ENCODE peak calls at places on chromosomes 13 and 19, in seven cellular contexts. E is colonic mucosa, G is heart right ventricle, J is B cell, D is A549, M is fibroblast of lung, X is fibroblast of pulmonary artery. T is an unnamed sample.

GRCh38 chr19:52993342-52994178 is 20.2 kb upstream of the ERVV-1 start:
- DNase-seq in E (peak), G (peak), J (peak), D (peak), M (peak), X (peak), T (peak)

GRCh38 chr19:50932018-50932689 is 20.7 kb downstream of the KLK5 start:
- DNase-seq in E (no peak), G (no peak), J (no peak), D (no peak), M (no peak), X (no peak), T (no peak)

GRCh38 chr13:31045621-31046081 is 113.2 kb downstream of the TEX26 start:
- DNase-seq in E (peak), G (peak), J (no peak), D (peak), M (peak), X (peak), T (no peak)

GRCh38 chr13:35891973-35892441 is 239.2 kb downstream of the DCLK1 start:
- DNase-seq in E (no peak), G (no peak), J (no peak), D (peak), M (no peak), X (peak), T (no peak)

GRCh38 chr13:75715598-75716523 is 79.7 kb downstream of the LMO7 start:
- DNase-seq in E (no peak), G (no peak), J (no peak), D (no peak), M (peak), X (peak), T (no peak)

GRCh38 chr13:112222971-112223370 is 153.2 kb upstream of the SPACA7 start:
- DNase-seq in E (no peak), G (no peak), J (no peak), D (no peak), M (no peak), X (no peak), T (no peak)

GRCh38 chr19:38032151-38032550 is 125.1 kb downstream of the SIPA1L3 start:
- DNase-seq in E (no peak), G (no peak), J (no peak), D (no peak), M (no peak), X (peak), T (no peak)

GRCh38 chr19:10353793-10354391 is 14.5 kb upstream of the ICAM3 start:
- DNase-seq in E (no peak), G (peak), J (no peak), D (peak), M (peak), X (peak), T (no peak)

GRCh38 chr19:12695514-12695913 is 917 bp downstream of the FBXW9 start:
- DNase-seq in E (no peak), G (no peak), J (no peak), D (no peak), M (no peak), X (no peak), T (no peak)

GRCh38 chr19:3378352-3379146 is 12.2 kb downstream of the NFIC start:
- DNase-seq in E (no peak), G (no peak), J (no peak), D (no peak), M (no peak), X (no peak), T (no peak)

GRCh38 chr19:1052349-1052967 is 12.6 kb downstream of the ABCA7 start:
- DNase-seq in E (no peak), G (no peak), J (no peak), D (no peak), M (no peak), X (no peak), T (no peak)

GRCh38 chr19:3276341-3276799 is 51.9 kb downstream of the CELF5 start:
- DNase-seq in E (peak), G (no peak), J (peak), D (peak), M (no peak), X (no peak), T (peak)

GRCh38 chr13:59607172-59607571 is 556.6 kb downstream of the DIAPH3 start:
- DNase-seq in E (no peak), G (no peak), J (no peak), D (no peak), M (no peak), X (no peak), T (no peak)

GRCh38 chr19:42081584-42082258 is 5.8 kb downstream of the ZNF574 start:
- DNase-seq in E (peak), G (no peak), J (no peak), D (peak), M (peak), X (peak), T (no peak)

GRCh38 chr19:31378404-31378803 is 29.2 kb upstream of the TSHZ3 start:
- DNase-seq in E (peak), G (peak), J (no peak), D (peak), M (peak), X (peak), T (no peak)

GRCh38 chr19:39847525-39847924 is 1.3 kb upstream of the FBL start:
- DNase-seq in E (no peak), G (no peak), J (no peak), D (no peak), M (no peak), X (no peak), T (no peak)

GRCh38 chr19:16889429-16889882 is 657 bp downstream of the F2RL3 start:
- DNase-seq in E (no peak), G (peak), J (no peak), D (no peak), M (no peak), X (no peak), T (no peak)

GRCh38 chr13:74056829-74057564 is 77.2 kb downstream of the KLF12 start:
- DNase-seq in E (no peak), G (peak), J (no peak), D (no peak), M (no peak), X (no peak), T (no peak)

GRCh38 chr19:49852631-49853126 is 1.7 kb downstream of the PTOV1 start:
- DNase-seq in E (no peak), G (no peak), J (no peak), D (no peak), M (no peak), X (no peak), T (no peak)

GRCh38 chr19:46890423-46891170 is 29.8 kb downstream of the ARHGAP35 start:
- DNase-seq in E (peak), G (no peak), J (no peak), D (peak), M (peak), X (peak), T (no peak)
- TF ChIP-seq CTCF in E (no peak), G (no peak), J (no peak), D (no peak), M (no peak), X (no peak), T (no peak)

GRCh38 chr13:19181021-19181620 is 503 bp downstream of the TUBA3C start:
- DNase-seq in E (no peak), G (no peak), J (no peak), D (no peak), M (no peak), X (no peak), T (no peak)
- TF ChIP-seq CTCF in E (no peak), G (no peak), J (no peak), D (no peak), M (no peak), X (no peak), T (no peak)

GRCh38 chr13:21675095-21676007 is 4.5 kb downstream of the FGF9 start:
- DNase-seq in E (peak), G (peak), J (peak), D (no peak), M (no peak), X (no peak), T (peak)

GRCh38 chr13:21671793-21672680 is 1.2 kb downstream of the FGF9 start:
- DNase-seq in E (no peak), G (no peak), J (no peak), D (no peak), M (no peak), X (no peak), T (no peak)

GRCh38 chr13:21674271-21675009 is 3.6 kb downstream of the FGF9 start:
- DNase-seq in E (peak), G (peak), J (peak), D (no peak), M (no peak), X (no peak), T (no peak)

GRCh38 chr13:21672811-21673591 is 2.1 kb downstream of the FGF9 start:
- DNase-seq in E (peak), G (no peak), J (no peak), D (no peak), M (no peak), X (no peak), T (no peak)

DNA sequence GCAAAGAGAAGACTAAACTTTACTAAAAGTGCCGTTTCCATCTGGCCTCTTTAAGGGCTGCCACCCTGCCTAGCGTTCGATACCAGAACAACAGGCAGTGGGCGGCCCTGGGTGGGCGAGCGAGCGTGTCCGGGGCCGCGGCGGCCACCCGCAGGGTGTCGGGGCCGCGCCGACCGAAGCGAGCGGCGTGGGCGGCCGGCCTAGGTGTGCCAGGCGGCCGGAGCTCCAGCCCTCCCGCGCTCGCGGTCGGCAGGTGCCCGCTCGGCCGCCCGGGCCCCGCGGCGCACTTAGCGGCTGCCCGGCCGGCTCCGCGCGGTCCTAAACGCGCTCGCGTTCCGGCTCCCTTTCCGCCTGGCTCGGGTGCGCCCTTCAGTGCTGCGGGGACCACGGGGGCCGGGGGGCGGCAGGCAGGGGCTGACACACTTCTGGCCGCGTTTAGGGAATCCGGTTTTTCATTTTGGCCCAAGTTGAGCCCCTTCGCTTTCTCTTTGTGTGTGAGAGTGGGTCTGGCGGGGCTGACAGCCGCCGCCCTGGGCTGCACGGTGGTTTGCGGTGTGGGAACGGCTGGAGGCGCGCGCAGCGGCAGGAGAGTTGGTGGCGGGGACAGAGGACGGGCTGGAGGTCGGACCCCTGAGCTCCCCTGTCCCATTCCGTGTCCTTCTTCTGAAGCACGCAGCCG is 2.9 kb downstream of the FGF9 start:
- DNase-seq in E (peak), G (no peak), J (peak), D (peak), M (peak), X (peak), T (peak)
- TF ChIP-seq CTCF in E (no peak), G (no peak), J (no peak), D (no peak), M (no peak), X (no peak), T (no peak)

DNA sequence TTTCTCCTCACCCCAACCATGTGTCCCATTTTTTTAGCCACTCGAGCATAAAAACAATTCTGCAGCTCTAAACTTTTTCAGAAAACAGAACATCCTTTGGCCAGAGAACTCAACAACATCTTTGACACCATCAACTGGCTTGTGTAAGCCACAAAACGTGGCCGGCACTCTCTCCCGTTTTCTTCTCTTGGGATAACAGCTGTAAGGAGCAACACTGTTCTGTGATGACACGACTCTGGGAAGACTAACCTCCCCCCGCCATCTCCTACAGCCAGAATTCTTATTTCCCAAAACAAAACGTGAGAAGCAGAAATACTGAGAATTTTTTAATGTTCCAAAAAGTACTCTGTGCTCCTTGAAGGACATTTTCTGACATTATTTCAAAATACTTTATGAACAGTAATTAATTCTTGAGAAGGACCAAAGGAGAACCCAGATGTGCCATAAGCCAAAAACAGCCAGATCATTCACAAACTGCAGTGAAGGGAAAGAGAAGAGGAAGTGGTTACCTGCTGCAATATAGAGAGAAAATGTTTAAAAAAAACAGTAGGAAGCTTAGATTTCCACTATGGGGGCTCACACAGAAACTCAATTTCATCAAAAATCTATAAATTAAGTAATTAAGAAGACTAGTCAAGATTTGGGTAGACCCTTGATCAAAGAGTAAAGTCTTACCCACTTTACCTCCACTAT is 25.8 kb downstream of the COL4A1 start:
- DNase-seq in E (no peak), G (no peak), J (no peak), D (no peak), M (no peak), X (no peak), T (no peak)
- TF ChIP-seq CTCF in E (no peak), G (no peak), J (no peak), D (no peak), M (no peak), X (no peak), T (no peak)

GRCh38 chr13:44978328-44978727 is 10.9 kb downstream of the NUFIP1 start:
- DNase-seq in E (no peak), G (no peak), J (no peak), D (no peak), M (no peak), X (no peak), T (no peak)
- TF ChIP-seq CTCF in E (no peak), G (no peak), J (no peak), D (no peak), M (no peak), X (no peak), T (no peak)

GRCh38 chr19:35231956-35232746 is 3.6 kb upstream of the FAM187B start:
- DNase-seq in E (no peak), G (no peak), J (no peak), D (no peak), M (no peak), X (no peak), T (peak)

GRCh38 chr19:35240322-35240721 is 8.5 kb upstream of the LSR start:
- DNase-seq in E (peak), G (no peak), J (peak), D (no peak), M (no peak), X (no peak), T (no peak)

GRCh38 chr19:35232912-35233311 is 4.4 kb upstream of the FAM187B start:
- DNase-seq in E (no peak), G (no peak), J (no peak), D (no peak), M (no peak), X (no peak), T (no peak)

GRCh38 chr19:35241417-35241816 is 7.4 kb upstream of the LSR start:
- DNase-seq in E (no peak), G (no peak), J (no peak), D (no peak), M (no peak), X (no peak), T (no peak)

DNA sequence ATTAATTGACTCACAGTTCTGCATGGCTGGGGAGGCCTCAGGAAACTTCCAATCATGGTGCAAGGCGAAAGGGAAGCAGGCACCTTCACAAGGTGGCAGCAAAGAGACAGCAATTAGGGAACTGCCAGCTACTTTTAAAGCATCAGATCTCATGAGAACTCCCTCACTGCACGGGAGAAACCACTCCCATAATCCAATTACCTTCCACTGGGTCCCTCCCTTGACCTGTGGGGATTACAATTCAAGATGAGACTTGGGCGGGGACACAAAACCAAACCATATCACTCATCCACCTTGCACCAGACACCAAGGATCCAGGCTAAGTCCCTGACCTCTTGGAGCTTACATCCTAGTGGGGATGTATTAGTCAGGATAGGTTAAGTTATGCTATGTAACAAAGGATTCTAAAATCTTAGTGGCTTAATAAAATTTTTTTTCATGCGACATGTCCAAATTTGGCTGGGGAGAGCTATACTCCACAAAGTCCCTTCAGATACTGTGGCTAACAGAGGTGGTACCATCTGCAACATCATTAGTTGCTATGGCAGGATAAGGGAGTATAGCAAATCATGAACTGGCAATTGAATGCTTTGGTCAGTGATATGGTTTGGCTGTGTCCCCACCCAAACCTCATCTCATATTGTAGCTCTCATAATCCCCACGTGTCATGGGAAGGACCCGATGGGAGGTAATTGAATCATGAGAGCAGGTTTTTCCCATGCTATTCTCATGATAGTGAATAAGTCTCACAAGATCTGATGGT is 8.3 kb upstream of the FAM187B start:
- DNase-seq in E (no peak), G (no peak), J (no peak), D (no peak), M (no peak), X (no peak), T (peak)
- TF ChIP-seq CTCF in E (no peak), G (peak), J (no peak), D (no peak), M (no peak), X (no peak), T (no peak)